ENCODE peak calls at places on chromosomes 1 and 21, in eight cellular contexts. L is stomach; K is neuronal stem cell; P is CD8-positive, alpha-beta memory T cell; T is psoas muscle; W is ascending aorta; A is IMR-90; J is breast epithelium. G is an unnamed sample. For H3K4me1, the result is how much of the 10 kb centered on the place peaks cover.

GRCh38 chr1:160834945-160835565 is 27.6 kb downstream of the CD244 start:
- DNase-seq in W (no peak), L (no peak), K (no peak), J (no peak), T (no peak), A (peak), P (peak), G (peak)

GRCh38 chr21:16308269-16308668 is 578.5 kb downstream of the USP25 start:
- DNase-seq in A (peak), T (no peak), K (no peak), P (no peak), L (no peak), W (no peak), J (no peak), G (no peak)

GRCh38 chr1:166627583-166627982 is 211.7 kb upstream of the POGK start:
- DNase-seq in J (no peak), P (no peak), T (no peak), A (no peak), L (no peak), W (no peak), K (no peak), G (no peak)

GRCh38 chr1:37765937-37766664 is 1.2 kb upstream of the EPHA10 start:
- DNase-seq in W (no peak), L (no peak), P (no peak), T (no peak), A (no peak), K (no peak), J (no peak), G (peak)

GRCh38 chr1:58769809-58770345 is 14.0 kb downstream of the JUN start:
- DNase-seq in P (no peak), K (no peak), J (no peak), T (no peak), W (no peak), A (no peak), L (no peak), G (no peak)

GRCh38 chr21:14900058-14900457 is 164.7 kb downstream of the NRIP1 start:
- DNase-seq in J (no peak), A (peak), L (no peak), P (no peak), K (no peak), T (no peak), W (no peak), G (no peak)

GRCh38 chr1:228007801-228008341 is 1.1 kb downstream of the WNT3A start:
- DNase-seq in T (peak), W (peak), A (no peak), L (peak), P (no peak), K (no peak), J (peak), G (no peak)

GRCh38 chr1:84145051-84145450 is 980 bp downstream of the PRKACB start:
- DNase-seq in W (no peak), J (no peak), P (peak), L (no peak), A (peak), K (no peak), T (no peak), G (peak)

GRCh38 chr1:162385702-162386101 is 4.2 kb downstream of the C1orf226 start:
- DNase-seq in T (no peak), A (no peak), P (no peak), J (no peak), L (no peak), K (no peak), W (no peak), G (no peak)

GRCh38 chr1:156308078-156308477 is 9.0 kb upstream of the VHLL start:
- DNase-seq in W (no peak), A (peak), K (no peak), L (no peak), T (no peak), P (no peak), J (no peak), G (no peak)

GRCh38 chr1:205669341-205670142 is 10.8 kb downstream of the SLC45A3 start:
- DNase-seq in T (no peak), A (no peak), W (no peak), P (no peak), L (no peak), J (no peak), K (no peak), G (no peak)

GRCh38 chr1:90317628-90318027 is 322.7 kb downstream of the ZNF326 start:
- DNase-seq in W (no peak), K (no peak), T (no peak), J (no peak), A (no peak), P (no peak), L (no peak), G (no peak)

GRCh38 chr1:157515141-157515540 is 37.2 kb downstream of the FCRL5 start:
- DNase-seq in W (no peak), J (no peak), A (no peak), T (no peak), P (no peak), L (no peak), K (no peak), G (no peak)

GRCh38 chr1:3194760-3195479 is 125.9 kb downstream of the PRDM16 start:
- DNase-seq in T (no peak), P (no peak), K (no peak), W (peak), L (no peak), J (no peak), A (no peak), G (no peak)

GRCh38 chr1:232538224-232538942 is 91.5 kb downstream of the SIPA1L2 start:
- DNase-seq in A (peak), W (no peak), J (no peak), L (no peak), K (peak), P (no peak), T (no peak), G (no peak)

GRCh38 chr1:231695439-231696255 is 69.1 kb downstream of the DISC1 start:
- DNase-seq in L (no peak), T (no peak), K (no peak), P (no peak), A (no peak), J (no peak), W (no peak), G (no peak)

GRCh38 chr1:111469539-111469938 is 4.2 kb upstream of the C1orf162 start:
- DNase-seq in W (no peak), P (no peak), K (no peak), T (no peak), A (no peak), L (no peak), J (no peak), G (no peak)

GRCh38 chr21:42093991-42094417 is 22.9 kb downstream of the UMODL1 start:
- DNase-seq in T (no peak), K (no peak), A (peak), P (no peak), W (peak), J (no peak), L (no peak), G (no peak)

GRCh38 chr1:84427520-84428188 is 29.4 kb downstream of the DNASE2B start:
- DNase-seq in A (peak), W (no peak), K (no peak), P (no peak), J (no peak), L (no peak), T (no peak), G (no peak)

GRCh38 chr1:164764333-164764732 is 205.3 kb downstream of the PBX1 start:
- DNase-seq in L (no peak), K (no peak), W (no peak), T (no peak), P (no peak), J (no peak), A (peak), G (no peak)

GRCh38 chr21:44601596-44602473 is 1.4 kb downstream of the KRTAP10-7 start:
- DNase-seq in A (no peak), T (no peak), W (no peak), J (no peak), P (no peak), K (no peak), L (no peak), G (no peak)

GRCh38 chr1:214108097-214108446 is 120.3 kb downstream of the PROX1 start:
- DNase-seq in W (no peak), T (no peak), A (no peak), K (no peak), P (no peak), L (no peak), J (no peak), G (no peak)

GRCh38 chr21:41373253-41373652 is 11.4 kb downstream of the MX2 start:
- DNase-seq in A (no peak), J (peak), L (no peak), T (no peak), W (peak), K (no peak), P (no peak), G (no peak)

DNA sequence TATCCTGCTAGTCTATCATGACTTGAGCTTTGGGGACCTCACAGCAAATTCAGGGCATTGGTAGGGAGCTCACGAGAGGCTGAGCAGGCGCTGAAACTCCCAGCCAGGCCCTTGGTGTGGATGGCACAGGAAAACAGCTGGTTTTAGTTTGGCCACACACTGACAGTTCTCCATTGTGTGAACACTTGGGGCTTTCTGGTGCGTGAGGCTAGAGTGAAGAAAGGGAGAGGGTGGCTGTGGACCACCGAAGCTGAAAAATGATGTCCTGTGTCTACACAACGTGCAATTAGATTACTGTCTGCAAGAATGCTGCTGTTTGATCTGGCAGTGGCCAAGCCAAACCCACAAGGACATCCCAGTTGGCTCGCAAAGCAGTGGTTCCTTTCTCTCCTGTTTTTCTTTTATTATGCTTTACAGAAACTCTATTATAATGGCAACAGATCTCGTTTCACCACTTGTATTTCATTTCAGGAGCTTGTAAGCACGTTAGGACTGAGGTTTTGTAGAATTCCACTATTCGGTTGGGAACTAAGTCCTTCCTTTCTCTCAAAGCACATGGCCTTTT is 58.9 kb downstream of the ERG start:
- DNase-seq in J (no peak), P (no peak), T (no peak), K (no peak), W (no peak), A (no peak), L (no peak), G (no peak)
- H3K4me3 ChIP-seq in J (no peak), P (no peak), T (no peak), K (no peak), W (no peak), A (no peak), L (no peak), G (no peak)

DNA sequence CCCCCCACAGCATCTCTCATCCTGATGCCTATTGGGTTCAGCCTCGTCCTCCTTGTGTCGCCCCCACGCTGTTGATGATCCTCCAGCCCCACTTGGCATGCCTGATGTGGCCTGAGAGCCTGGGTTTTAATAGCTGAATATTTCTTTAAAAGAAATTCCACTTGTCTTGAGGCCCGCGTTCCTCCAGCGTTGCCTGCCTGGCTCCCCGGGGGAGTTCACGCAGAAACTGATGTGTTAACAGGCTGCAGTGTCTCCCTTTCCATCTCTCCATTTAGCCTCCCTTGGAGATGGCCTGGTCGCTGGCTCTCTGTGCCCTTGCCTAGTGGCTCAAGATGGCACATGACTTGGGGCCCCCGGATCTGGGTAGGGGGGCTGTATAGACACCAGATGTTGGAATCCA is 9.4 kb downstream of the ACTL8 start:
- DNase-seq in A (no peak), K (no peak), J (no peak), W (no peak), P (no peak), L (no peak), T (no peak), G (no peak)
- H3K4me1 ChIP-seq in A (under half), K (under half), J (under half), W (under half), P (under half), L (under half), T (under half), G (under half)

GRCh38 chr1:224689354-224689753 is 73.2 kb downstream of the CNIH3 start:
- DNase-seq in K (no peak), T (no peak), A (no peak), P (no peak), W (no peak), J (no peak), L (no peak), G (no peak)
- H3K4me3 ChIP-seq in K (no peak), T (no peak), A (no peak), P (no peak), W (no peak), J (no peak), L (no peak), G (no peak)

GRCh38 chr1:200376521-200376920 is 33.3 kb downstream of the ZNF281 start:
- DNase-seq in J (no peak), T (no peak), W (no peak), A (no peak), P (no peak), K (no peak), L (no peak), G (no peak)
- H3K4me1 ChIP-seq in J (under half), T (under half), W (under half), A (under half), P (under half), K (under half), L (under half), G (half or more)

GRCh38 chr1:942411-942821 is 16.6 kb downstream of the NOC2L start:
- DNase-seq in A (no peak), P (no peak), T (no peak), W (no peak), K (no peak), L (no peak), J (no peak), G (no peak)
- H3K4me3 ChIP-seq in A (peak), P (no peak), T (peak), W (peak), K (no peak), L (peak), J (peak), G (no peak)

GRCh38 chr1:41499591-41499990 is 15.1 kb upstream of the EDN2 start:
- DNase-seq in T (no peak), J (no peak), A (no peak), K (no peak), P (no peak), L (no peak), W (no peak), G (no peak)
- H3K4me1 ChIP-seq in T (half or more), J (half or more), A (under half), K (under half), P (under half), L (half or more), W (under half), G (under half)

DNA sequence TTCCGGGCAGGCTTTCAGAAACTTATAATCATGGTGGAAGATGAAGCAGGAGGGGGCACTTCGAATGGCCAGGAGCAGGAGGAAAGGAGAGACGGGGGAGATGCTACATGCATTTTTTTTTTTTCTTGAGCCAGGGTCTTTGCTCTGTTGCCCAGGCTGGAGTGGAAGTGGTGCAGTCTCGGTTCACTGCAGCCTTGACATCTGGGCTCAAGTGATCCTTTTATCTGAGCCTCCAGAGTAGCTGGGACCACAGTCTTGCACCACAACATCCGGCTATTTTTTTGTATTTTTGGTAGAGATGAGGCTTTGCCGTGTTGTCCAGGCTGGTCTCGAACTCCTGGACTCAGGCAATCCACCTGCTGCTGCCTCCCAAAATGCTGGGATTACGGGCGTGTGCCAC is 61.6 kb downstream of the SELENOF start:
- DNase-seq in K (no peak), W (no peak), J (no peak), L (no peak), P (no peak), T (no peak), A (no peak), G (peak)
- H3K4me3 ChIP-seq in K (no peak), W (no peak), J (no peak), L (no peak), P (no peak), T (no peak), A (no peak), G (peak)

G was measured in OCI-LY7.